ENCODE peak calls at places on chromosome 10, in five cellular contexts. N is K562, Z is GM12878, A is A549, Y is HepG2. R is an unnamed sample.

GRCh38 chr10:88467835-88468485 is 115.2 kb downstream of the RNLS start:
- DNase-seq in N (no peak), Z (no peak), A (no peak), Y (no peak), R (no peak)

GRCh38 chr10:61804414-61804813 is 97.1 kb upstream of the ARID5B start:
- DNase-seq in N (no peak), Z (no peak), A (no peak), Y (no peak), R (no peak)

GRCh38 chr10:128914681-128915080 is 552.4 kb upstream of the MGMT start:
- DNase-seq in N (no peak), Z (no peak), A (no peak), Y (no peak), R (no peak)

GRCh38 chr10:123746016-123746415 is 79.9 kb downstream of the GPR26 start:
- DNase-seq in N (no peak), Z (no peak), A (no peak), Y (no peak), R (no peak)

GRCh38 chr10:97991875-97992274 is 38.5 kb downstream of the CRTAC1 start:
- DNase-seq in N (peak; percentile 11), Z (no peak), A (peak; percentile 23), Y (peak; percentile 3), R (peak; percentile 51)

GRCh38 chr10:72088879-72089585 is 681 bp upstream of the SPOCK2 start:
- DNase-seq in N (no peak), Z (no peak), A (no peak), Y (peak; percentile 42), R (peak; percentile 96)

GRCh38 chr10:31745612-31746376 is 182.8 kb downstream of the ARHGAP12 start:
- DNase-seq in N (no peak), Z (no peak), A (peak; percentile 41), Y (peak; percentile 10), R (peak; percentile 33)

GRCh38 chr10:21513035-21513434 is 12.4 kb downstream of the SKIDA1 start:
- DNase-seq in N (no peak), Z (no peak), A (no peak), Y (no peak), R (no peak)

GRCh38 chr10:110870823-110871235 is 899 bp upstream of the PDCD4 start:
- DNase-seq in N (no peak), Z (no peak), A (no peak), Y (no peak), R (peak; percentile 62)

GRCh38 chr10:125762692-125763648 is 12.7 kb downstream of the MMP21 start:
- DNase-seq in N (no peak), Z (no peak), A (no peak), Y (no peak), R (no peak)

GRCh38 chr10:110893559-110894179 is 21.9 kb downstream of the PDCD4 start:
- DNase-seq in N (peak; percentile 30), Z (no peak), A (peak; percentile 53), Y (peak; percentile 34), R (peak; percentile 69)

GRCh38 chr10:31749293-31749692 is 179.3 kb downstream of the ARHGAP12 start:
- DNase-seq in N (no peak), Z (no peak), A (no peak), Y (no peak), R (no peak)

GRCh38 chr10:71243756-71244637 is 31.6 kb downstream of the UNC5B start:
- DNase-seq in N (no peak), Z (no peak), A (peak; percentile 22), Y (no peak), R (peak; percentile 44)

GRCh38 chr10:74262856-74263255 is 111.8 kb downstream of the ADK start:
- DNase-seq in N (no peak), Z (no peak), A (no peak), Y (no peak), R (no peak)

GRCh38 chr10:122181901-122182799 is 88.9 kb upstream of the BTBD16 start:
- DNase-seq in N (no peak), Z (no peak), A (no peak), Y (no peak), R (no peak)

GRCh38 chr10:90530526-90530925 is 327.3 kb downstream of the HTR7 start:
- DNase-seq in N (no peak), Z (no peak), A (no peak), Y (no peak), R (no peak)

GRCh38 chr10:132599712-132600111 is 62.1 kb downstream of the INPP5A start:
- DNase-seq in N (no peak), Z (no peak), A (no peak), Y (no peak), R (no peak)

GRCh38 chr10:16545126-16545736 is 23.6 kb upstream of the C1QL3 start:
- DNase-seq in N (peak; percentile 46), Z (no peak), A (peak; percentile 65), Y (peak; percentile 13), R (peak; percentile 19)

GRCh38 chr10:77355844-77356243 is 281.8 kb downstream of the KCNMA1 start:
- DNase-seq in N (no peak), Z (no peak), A (peak; percentile 67), Y (no peak), R (no peak)

GRCh38 chr10:122665946-122666345 is 33.7 kb downstream of the C10orf120 start:
- DNase-seq in N (peak; percentile 9), Z (no peak), A (no peak), Y (no peak), R (no peak)

GRCh38 chr10:17003151-17003550 is 126.5 kb downstream of the CUBN start:
- DNase-seq in N (peak; percentile 68), Z (no peak), A (no peak), Y (no peak), R (no peak)

GRCh38 chr10:73920084-73920483 is 9.2 kb downstream of the PLAU start:
- DNase-seq in N (peak; percentile 38), Z (no peak), A (no peak), Y (no peak), R (peak; percentile 93)

GRCh38 chr10:3668276-3668960 is 116.6 kb downstream of the KLF6 start:
- DNase-seq in N (peak; percentile 81), Z (no peak), A (no peak), Y (peak; percentile 55), R (peak; percentile 56)
- H3K4me3 ChIP-seq in N (no peak overlapping the region), Z (no peak overlapping the region), A (no peak overlapping the region), Y (peak overlapping the region; percentile 56), R (no peak overlapping the region)

GRCh38 chr10:22662693-22663330 is 51.6 kb downstream of the PIP4K2A start:
- DNase-seq in N (peak; percentile 43), Z (no peak), A (no peak), Y (peak; percentile 68), R (no peak)

GRCh38 chr10:22667093-22667480 is 47.3 kb downstream of the PIP4K2A start:
- DNase-seq in N (no peak), Z (no peak), A (no peak), Y (no peak), R (no peak)

GRCh38 chr10:22669163-22669711 is 45.1 kb downstream of the PIP4K2A start:
- DNase-seq in N (no peak), Z (no peak), A (no peak), Y (no peak), R (no peak)

GRCh38 chr10:22665329-22665728 is 49.0 kb downstream of the PIP4K2A start:
- DNase-seq in N (no peak), Z (no peak), A (no peak), Y (no peak), R (no peak)

DNA sequence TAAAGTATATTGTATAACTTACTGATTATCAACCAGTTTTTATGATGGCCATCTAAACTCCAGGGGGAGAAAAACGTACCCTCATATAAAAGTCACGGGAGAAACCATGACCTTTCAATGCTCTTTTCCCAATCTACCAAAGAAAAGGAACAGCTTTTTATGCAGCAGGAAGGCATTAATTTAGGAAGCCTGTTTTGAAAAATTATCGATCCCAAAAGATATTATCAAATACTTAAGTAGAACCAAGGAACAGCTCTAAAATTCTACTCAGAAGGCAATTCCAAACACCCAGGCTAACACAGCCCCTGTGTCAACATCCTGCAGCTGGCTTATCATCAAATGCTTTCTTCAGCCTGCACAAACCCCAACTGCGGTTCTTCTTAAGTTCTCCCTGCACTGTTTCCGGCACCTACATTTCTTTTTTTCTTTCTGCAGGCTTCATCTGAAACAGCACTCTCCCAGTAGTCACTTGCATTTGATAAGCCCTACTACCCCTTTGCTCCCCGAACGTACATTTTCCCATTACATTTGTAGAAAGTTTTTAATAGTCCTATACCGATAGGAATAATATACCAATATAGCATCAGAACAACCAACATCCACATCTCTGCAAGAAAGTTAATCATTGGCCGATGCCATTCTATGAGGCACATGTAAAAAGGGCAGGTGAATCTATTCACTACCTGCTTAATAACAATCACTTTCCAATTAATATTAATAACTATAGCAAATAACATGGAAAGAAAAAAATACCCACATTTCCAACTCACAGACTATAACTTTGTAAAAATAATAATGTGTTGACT is 47.9 kb downstream of the PIP4K2A start:
- DNase-seq in N (peak; percentile 72), Z (no peak), A (no peak), Y (peak; percentile 18), R (peak; percentile 46)
- TF ChIP-seq MYC in N (no peak), Z (no peak), A (no peak), Y (no peak), R (no peak)

GRCh38 chr10:2201534-2202104 is 464.3 kb upstream of the ADARB2 start:
- DNase-seq in N (no peak), Z (no peak), A (no peak), Y (no peak), R (no peak)
- H3K4me3 ChIP-seq in N (no peak overlapping the region), Z (no peak overlapping the region), A (no peak overlapping the region), Y (no peak overlapping the region), R (no peak overlapping the region)

GRCh38 chr10:8361510-8361844 is 307.0 kb downstream of the GATA3 start:
- DNase-seq in N (no peak), Z (no peak), A (no peak), Y (no peak), R (no peak)

GRCh38 chr10:8369666-8370065 is 315.2 kb downstream of the GATA3 start:
- DNase-seq in N (no peak), Z (peak; percentile 30), A (peak; percentile 47), Y (no peak), R (peak; percentile 1)

GRCh38 chr10:8360814-8361509 is 306.5 kb downstream of the GATA3 start:
- DNase-seq in N (no peak), Z (no peak), A (no peak), Y (no peak), R (no peak)

GRCh38 chr10:8360365-8360764 is 305.9 kb downstream of the GATA3 start:
- DNase-seq in N (no peak), Z (peak; percentile 9), A (no peak), Y (no peak), R (no peak)

DNA sequence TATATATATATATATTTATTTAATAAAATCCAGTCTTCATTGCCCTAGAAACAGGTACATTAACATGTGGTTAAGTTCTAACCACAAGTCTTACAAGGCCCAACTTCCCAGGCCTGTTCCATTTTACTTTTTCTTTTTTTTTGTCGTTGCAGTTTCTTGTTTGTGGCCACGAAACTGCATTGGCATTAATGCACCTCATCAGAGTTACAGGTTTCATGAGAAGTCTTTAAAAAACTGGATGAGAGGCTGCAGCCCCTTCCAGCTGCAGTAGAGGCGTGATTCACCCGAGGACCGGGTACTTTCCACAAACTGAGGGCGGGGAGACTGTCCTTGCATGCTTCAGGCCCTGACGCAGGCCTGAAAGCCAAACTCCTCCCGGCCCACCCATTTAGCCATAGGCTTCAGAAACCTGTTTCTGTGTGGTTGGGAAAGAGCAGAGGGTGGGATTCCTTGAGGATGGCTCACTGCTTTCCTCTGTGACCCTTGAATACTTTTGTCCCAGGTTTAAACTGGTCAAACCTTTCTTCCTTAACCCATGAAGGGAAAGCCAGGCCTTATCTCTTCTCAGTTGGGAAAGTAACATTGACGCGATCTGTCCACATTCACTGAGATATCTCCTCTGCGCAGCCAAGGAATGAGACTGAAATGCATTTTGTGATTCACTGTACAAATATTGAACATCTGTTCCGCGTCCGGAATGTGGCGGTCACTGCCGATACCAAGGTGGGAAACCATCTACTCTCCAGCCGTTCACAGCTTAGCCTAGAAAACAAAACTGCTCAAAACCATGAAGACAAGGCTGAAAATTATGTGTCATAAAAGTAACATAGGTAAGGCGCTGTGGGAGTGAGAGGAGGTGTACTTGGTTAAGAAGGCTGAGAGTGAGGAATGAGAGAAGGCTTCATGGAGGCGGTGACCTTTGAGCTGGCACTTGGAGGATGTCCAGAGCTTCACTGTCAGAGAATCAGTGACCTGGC is 311.7 kb downstream of the GATA3 start:
- DNase-seq in N (no peak), Z (peak; percentile 12), A (peak; percentile 99), Y (peak; percentile 42), R (no peak)
- TF ChIP-seq MYC in N (no peak), Z (no peak), A (peak; percentile 37), Y (no peak), R (no peak)